ENCODE peak calls at places on chromosome X, in four cellular contexts. M is IMR-90, N is H1, R is H9. X is an unnamed sample.
A peak's percentile ranks its signal among the peaks of the same experiment; 100 is the strongest.

GRCh38 chrX:23434356-23434884 is 99.8 kb downstream of the PTCHD1 start:
- DNase-seq in N (no peak), R (no peak), M (peak; percentile 2), X (no peak)

GRCh38 chrX:72269671-72270251 is 7.3 kb downstream of the RPS4X start:
- DNase-seq in N (no peak), R (no peak), M (peak; percentile 83), X (no peak)

GRCh38 chrX:2351321-2351720 is 149.5 kb downstream of the DHRSX start:
- DNase-seq in R (no peak), M (peak; percentile 89), N (no peak), X (no peak)

GRCh38 chrX:65932173-65933084 is 107.5 kb downstream of the VSIG4 start:
- DNase-seq in M (no peak), N (no peak), R (no peak), X (peak; percentile 18)

GRCh38 chrX:106263817-106264216 is 95.7 kb downstream of the PWWP3B start:
- DNase-seq in N (no peak), R (no peak), M (no peak), X (no peak)

GRCh38 chrX:27008486-27008885 is 454.7 kb downstream of the PPP4R3C start:
- DNase-seq in N (no peak), M (no peak), R (no peak), X (no peak)

GRCh38 chrX:10769696-10770619 is 149.6 kb upstream of the MID1 start:
- DNase-seq in N (no peak), R (no peak), M (peak; percentile 61), X (peak; percentile 37)

GRCh38 chrX:11597479-11597878 is 68.2 kb downstream of the ARHGAP6 start:
- DNase-seq in M (no peak), R (no peak), N (no peak), X (no peak)

GRCh38 chrX:3262906-3263305 is 83.5 kb downstream of the MXRA5 start:
- DNase-seq in N (no peak), M (peak; percentile 90), R (no peak), X (no peak)

GRCh38 chrX:15607067-15607466 is 6.3 kb upstream of the ACE2 start:
- DNase-seq in M (no peak), N (no peak), R (no peak), X (no peak)

GRCh38 chrX:74593593-74593992 is 20.8 kb downstream of the RLIM start:
- DNase-seq in M (no peak), R (no peak), N (no peak), X (no peak)

GRCh38 chrX:55072286-55072685 is 2.5 kb upstream of the PAGE2B start:
- DNase-seq in R (no peak), N (no peak), M (no peak), X (no peak)

GRCh38 chrX:49270249-49270921 is 792 bp downstream of the PPP1R3F start:
- DNase-seq in R (no peak), M (no peak), N (peak; percentile 42), X (no peak)

DNA sequence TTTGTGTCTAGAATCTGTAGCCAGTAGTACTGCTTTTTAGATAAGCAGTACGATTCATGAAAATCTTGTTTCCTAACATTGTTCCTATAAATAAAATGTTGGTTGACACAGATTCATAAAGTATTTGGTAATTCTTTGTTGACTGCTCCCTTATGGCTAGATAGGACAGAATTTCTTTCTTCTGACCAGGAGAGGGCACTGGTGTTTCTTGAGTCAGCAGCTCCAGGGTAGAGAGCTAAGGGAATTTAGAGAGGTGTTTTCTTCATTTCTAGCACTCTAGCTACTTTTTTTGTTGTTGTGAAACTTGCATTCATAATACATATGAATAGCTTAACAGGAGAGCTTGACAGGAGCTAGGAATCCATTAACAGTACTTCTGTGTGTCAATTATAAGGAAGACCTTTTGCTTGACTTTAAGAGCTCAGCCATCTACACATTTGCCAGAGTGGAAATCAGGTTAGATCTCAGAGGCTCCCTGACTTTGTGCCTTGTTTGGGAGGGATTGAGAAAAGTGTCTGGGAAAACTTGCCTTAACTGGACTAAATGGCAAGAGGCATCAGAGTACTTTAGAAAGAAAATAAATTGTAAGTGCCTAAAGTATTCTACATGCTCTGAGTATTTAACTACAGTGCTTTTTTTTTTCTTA is 756.1 kb downstream of the SH3BGRL start:
- DNase-seq in N (no peak), R (no peak), M (peak; percentile 1), X (peak; percentile 53)
- H3K56ac ChIP-seq in N (no peak overlapping the region), R (no peak overlapping the region), M (no peak overlapping the region), X (no peak overlapping the region)

GRCh38 chrX:103817502-103817901 is 14.6 kb downstream of the RAB9B start:
- DNase-seq in R (no peak), N (no peak), M (peak; percentile 42), X (peak; percentile 36)
- H3K56ac ChIP-seq in R (no peak overlapping the region), N (no peak overlapping the region), M (no peak overlapping the region), X (no peak overlapping the region)

GRCh38 chrX:150857453-150857852 is 41.0 kb downstream of the CD99L2 start:
- DNase-seq in N (no peak), M (no peak), R (no peak), X (no peak)

GRCh38 chrX:150849996-150850720 is 48.3 kb downstream of the CD99L2 start:
- DNase-seq in N (no peak), M (no peak), R (no peak), X (no peak)

GRCh38 chrX:150854856-150855255 is 43.6 kb downstream of the CD99L2 start:
- DNase-seq in R (no peak), N (no peak), M (no peak), X (no peak)

GRCh38 chrX:150856785-150857184 is 41.7 kb downstream of the CD99L2 start:
- DNase-seq in M (no peak), N (no peak), R (no peak), X (no peak)

DNA sequence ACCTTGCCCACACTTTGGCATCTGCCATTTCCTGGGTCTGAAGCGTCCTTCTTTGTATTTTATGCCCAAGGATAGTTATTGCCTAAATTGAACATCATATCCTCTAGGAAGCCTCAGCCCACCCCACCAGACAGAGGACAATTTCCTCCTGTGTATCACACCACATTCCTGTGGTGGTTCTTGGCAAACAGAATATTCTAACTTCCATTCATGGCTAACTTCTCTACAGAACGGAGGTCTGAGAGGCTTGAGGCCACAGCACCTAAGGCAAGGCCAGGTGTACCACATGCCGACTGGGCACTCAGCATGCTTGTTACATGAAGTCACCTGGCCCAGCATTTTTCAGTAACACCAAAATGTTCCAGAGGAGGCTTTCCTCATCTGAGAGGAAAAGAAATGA is 42.4 kb downstream of the CD99L2 start:
- DNase-seq in R (no peak), N (no peak), M (peak; percentile 13), X (no peak)
- H3K56ac ChIP-seq in R (no peak overlapping the region), N (no peak overlapping the region), M (no peak overlapping the region), X (no peak overlapping the region)

GRCh38 chrX:95893632-95894031 is 791.0 kb upstream of the DIAPH2 start:
- DNase-seq in M (no peak), N (no peak), R (no peak), X (no peak)
- H3K56ac ChIP-seq in M (no peak overlapping the region), N (no peak overlapping the region), R (no peak overlapping the region), X (no peak overlapping the region)

GRCh38 chrX:68443155-68443868 is 10.0 kb upstream of the OPHN1 start:
- DNase-seq in N (no peak), M (peak; percentile 15), R (no peak), X (no peak)

GRCh38 chrX:68440940-68441339 is 7.6 kb upstream of the OPHN1 start:
- DNase-seq in N (no peak), M (peak; percentile 68), R (no peak), X (no peak)

GRCh38 chrX:68439341-68439740 is 6.0 kb upstream of the OPHN1 start:
- DNase-seq in N (no peak), R (no peak), M (no peak), X (no peak)

GRCh38 chrX:68438575-68438974 is 5.3 kb upstream of the OPHN1 start:
- DNase-seq in N (no peak), R (no peak), M (no peak), X (peak; percentile 54)

DNA sequence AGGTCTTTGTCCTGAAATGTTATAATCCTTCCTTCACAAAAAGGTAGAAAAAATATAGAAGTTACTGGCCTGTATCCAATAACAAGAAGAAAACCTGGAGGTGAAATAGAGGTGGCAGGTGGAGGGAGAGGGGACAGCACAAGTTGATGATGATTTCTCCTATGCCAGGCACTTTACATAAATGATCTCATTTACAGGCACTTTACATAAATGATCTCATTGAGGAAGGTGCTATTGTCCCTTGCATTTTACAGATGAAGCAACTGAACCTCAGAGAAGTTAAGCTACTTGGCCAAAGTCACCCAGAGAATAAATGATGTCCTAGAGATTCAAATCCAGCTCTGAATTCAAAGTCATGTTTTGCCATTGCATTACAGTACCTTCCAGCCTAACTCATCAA is 7.1 kb upstream of the OPHN1 start:
- DNase-seq in N (no peak), R (no peak), M (no peak), X (no peak)
- H3K56ac ChIP-seq in N (no peak overlapping the region), R (no peak overlapping the region), M (no peak overlapping the region), X (no peak overlapping the region)